ENCODE peak calls at places on chromosomes 11 and 22, in seven cellular contexts. K is IMR-90, B is Peyer's patch, M is suprapubic skin, H is H1, V is body of pancreas, L is uterus. Z is an unnamed sample.

GRCh38 chr11:43555811-43556210 is 124.7 kb upstream of the HSD17B12 start:
- DNase-seq in L (peak), V (no peak), H (no peak), B (no peak), K (peak), M (no peak), Z (peak)

GRCh38 chr11:85634747-85635146 is 6.4 kb downstream of the TMEM126B start:
- DNase-seq in K (no peak), M (no peak), L (no peak), H (no peak), B (no peak), V (no peak), Z (no peak)

GRCh38 chr11:95016133-95016532 is 8.9 kb upstream of the KDM4E start:
- DNase-seq in L (no peak), V (no peak), B (no peak), M (no peak), K (no peak), H (no peak), Z (no peak)

GRCh38 chr11:2944953-2945756 is 15.9 kb upstream of the PHLDA2 start:
- DNase-seq in K (peak), H (peak), L (peak), B (peak), M (peak), V (peak), Z (peak)

GRCh38 chr11:57515332-57516060 is at the start of gene SLC43A1:
- DNase-seq in H (no peak), M (peak), L (peak), V (peak), K (peak), B (peak), Z (peak)

GRCh38 chr11:117197516-117198456 is 1.4 kb upstream of the TAGLN start:
- DNase-seq in M (no peak), H (peak), K (peak), V (no peak), B (no peak), L (peak), Z (no peak)

GRCh38 chr11:118048472-118049370 is 28.2 kb upstream of the TMPRSS4 start:
- DNase-seq in V (no peak), H (no peak), B (no peak), L (no peak), K (no peak), M (no peak), Z (no peak)

GRCh38 chr11:107564877-107565218 is 687 bp downstream of the ALKBH8 start:
- DNase-seq in H (no peak), K (no peak), M (no peak), B (no peak), V (no peak), L (no peak), Z (no peak)

GRCh38 chr11:119991669-119992068 is 146.2 kb downstream of the TRIM29 start:
- DNase-seq in B (no peak), H (no peak), V (no peak), K (no peak), M (no peak), L (no peak), Z (no peak)

GRCh38 chr11:1180947-1181391 is 23.2 kb downstream of the MUC5AC start:
- DNase-seq in M (no peak), K (no peak), V (no peak), L (no peak), H (no peak), B (no peak), Z (no peak)

GRCh38 chr11:26333906-26334305 is 2.0 kb downstream of the ANO3 start:
- DNase-seq in K (no peak), H (no peak), V (no peak), M (no peak), L (no peak), B (no peak), Z (no peak)

GRCh38 chr11:94525933-94526332 is 13.7 kb downstream of the C11orf97 start:
- DNase-seq in B (no peak), M (peak), L (peak), H (no peak), K (peak), V (peak), Z (peak)

GRCh38 chr11:1092919-1093318 is 18.2 kb downstream of the MUC2 start:
- DNase-seq in H (no peak), L (no peak), M (no peak), V (no peak), K (no peak), B (no peak), Z (no peak)

GRCh38 chr11:45702511-45702910 is 37.1 kb upstream of the CHST1 start:
- DNase-seq in H (no peak), B (no peak), V (no peak), M (no peak), K (no peak), L (no peak), Z (no peak)

GRCh38 chr11:43547900-43548381 is 132.6 kb upstream of the HSD17B12 start:
- DNase-seq in V (peak), H (no peak), M (no peak), L (peak), B (no peak), K (no peak), Z (no peak)

GRCh38 chr11:20363500-20364411 is at the start of gene HTATIP2:
- DNase-seq in K (peak), M (peak), B (peak), H (no peak), L (peak), V (peak), Z (peak)

GRCh38 chr22:37742374-37743092 is 45.7 kb downstream of the TRIOBP start:
- DNase-seq in K (peak), H (no peak), V (no peak), B (no peak), L (peak), M (no peak), Z (no peak)

GRCh38 chr11:23233075-23233474 is 372.8 kb upstream of the CCDC179 start:
- DNase-seq in H (no peak), B (no peak), V (no peak), L (no peak), M (no peak), K (peak), Z (no peak)

GRCh38 chr11:20127671-20128527 is 32.4 kb downstream of the DBX1 start:
- DNase-seq in H (no peak), M (peak), K (peak), V (peak), L (peak), B (peak), Z (peak)

GRCh38 chr11:8690374-8691342 is 8.1 kb downstream of the RPL27A start:
- DNase-seq in M (peak), V (no peak), L (no peak), H (no peak), K (no peak), B (no peak), Z (no peak)

GRCh38 chr11:114058026-114058706 is 1.3 kb upstream of the ZBTB16 start:
- DNase-seq in V (peak), B (no peak), L (peak), K (no peak), M (peak), H (no peak), Z (peak)

GRCh38 chr11:10314199-10315072 is 9.6 kb downstream of the ADM start:
- DNase-seq in L (no peak), V (no peak), B (peak), M (no peak), K (peak), H (no peak), Z (no peak)

GRCh38 chr11:45078236-45079074 is 68.0 kb upstream of the PRDM11 start:
- DNase-seq in V (no peak), M (no peak), H (no peak), K (no peak), B (no peak), L (peak), Z (no peak)

GRCh38 chr22:22745225-22746060 is 101.0 kb downstream of the GGTLC2 start:
- DNase-seq in L (no peak), M (no peak), B (peak), H (no peak), V (peak), K (peak), Z (peak)

GRCh38 chr11:19242184-19242932 is 1.6 kb upstream of the E2F8 start:
- DNase-seq in H (no peak), V (no peak), M (no peak), L (no peak), K (no peak), B (no peak), Z (no peak)

GRCh38 chr22:40889116-40889515 is 27.2 kb upstream of the DNAJB7 start:
- DNase-seq in K (no peak), M (no peak), B (no peak), V (no peak), L (no peak), H (no peak), Z (no peak)

GRCh38 chr22:43343262-43343988 is at the start of gene SCUBE1:
- DNase-seq in H (no peak), V (peak), M (no peak), L (no peak), K (no peak), B (peak), Z (peak)

GRCh38 chr22:43345761-43346261 is 2.6 kb upstream of the SCUBE1 start:
- DNase-seq in L (no peak), B (no peak), K (no peak), V (no peak), H (no peak), M (no peak), Z (peak)

GRCh38 chr22:43345356-43345755 is 2.2 kb upstream of the SCUBE1 start:
- DNase-seq in V (no peak), L (no peak), B (no peak), M (no peak), K (no peak), H (no peak), Z (peak)

GRCh38 chr22:43341565-43341964 is 1.6 kb downstream of the SCUBE1 start:
- DNase-seq in B (no peak), H (no peak), V (no peak), K (no peak), L (no peak), M (no peak), Z (no peak)

GRCh38 chr22:43342347-43343261 is 568 bp downstream of the SCUBE1 start:
- DNase-seq in K (no peak), V (no peak), B (no peak), H (no peak), L (no peak), M (no peak), Z (no peak)
- TF ChIP-seq POLR2A in K (no peak), V (no peak), B (no peak), H (no peak), L (no peak), M (no peak), Z (no peak)

DNA sequence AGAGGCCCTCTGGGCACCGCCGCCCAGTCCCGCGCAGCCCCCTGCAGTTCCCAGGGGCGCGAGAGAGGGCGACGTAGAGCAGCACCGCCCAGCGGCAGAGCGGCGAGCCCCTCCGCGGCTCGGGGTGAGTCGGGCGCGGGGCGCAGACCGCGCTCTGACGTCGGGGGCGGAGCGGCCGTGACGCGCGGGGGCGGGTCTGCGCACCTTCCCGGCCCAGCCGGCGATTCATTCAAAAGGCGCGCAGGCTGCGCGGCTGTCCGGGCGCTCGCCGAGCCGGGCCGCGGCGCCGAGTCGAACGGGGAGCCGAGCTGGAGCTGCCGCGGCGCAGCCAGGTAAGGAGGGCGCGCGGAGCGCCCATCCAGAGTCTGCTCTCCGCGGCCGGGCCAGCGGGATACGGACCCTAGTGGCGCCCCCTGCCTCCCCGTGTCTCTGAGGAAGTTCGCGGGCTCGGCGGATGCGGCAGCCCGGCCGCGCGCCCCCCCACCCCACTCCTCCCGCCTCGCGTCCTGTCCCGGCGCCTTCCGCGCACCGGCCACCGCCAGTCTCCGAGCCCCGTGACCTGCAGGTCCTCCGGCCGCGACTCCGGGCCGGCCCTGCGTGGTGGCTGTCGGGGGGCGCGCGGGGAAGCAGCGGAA is at the start of gene RELT:
- DNase-seq in B (peak), L (peak), M (peak), H (peak), V (peak), K (peak), Z (peak)
- TF ChIP-seq POLR2A in B (peak), L (peak), M (peak), H (no peak), V (peak), K (peak), Z (peak)

GRCh38 chr11:101915811-101916291 is 471 bp downstream of the ANGPTL5 start:
- DNase-seq in L (no peak), M (no peak), K (peak), B (no peak), H (no peak), V (no peak), Z (no peak)

GRCh38 chr11:101913631-101914030 is 1.2 kb upstream of the CEP126 start:
- DNase-seq in V (no peak), M (no peak), L (no peak), H (no peak), K (no peak), B (no peak), Z (no peak)

GRCh38 chr11:101914349-101914736 is 467 bp upstream of the CEP126 start:
- DNase-seq in V (no peak), H (no peak), K (peak), B (no peak), L (peak), M (no peak), Z (no peak)

GRCh38 chr11:101916422-101916821 is at the start of gene ANGPTL5:
- DNase-seq in L (no peak), B (no peak), H (no peak), V (no peak), M (no peak), K (no peak), Z (no peak)

DNA sequence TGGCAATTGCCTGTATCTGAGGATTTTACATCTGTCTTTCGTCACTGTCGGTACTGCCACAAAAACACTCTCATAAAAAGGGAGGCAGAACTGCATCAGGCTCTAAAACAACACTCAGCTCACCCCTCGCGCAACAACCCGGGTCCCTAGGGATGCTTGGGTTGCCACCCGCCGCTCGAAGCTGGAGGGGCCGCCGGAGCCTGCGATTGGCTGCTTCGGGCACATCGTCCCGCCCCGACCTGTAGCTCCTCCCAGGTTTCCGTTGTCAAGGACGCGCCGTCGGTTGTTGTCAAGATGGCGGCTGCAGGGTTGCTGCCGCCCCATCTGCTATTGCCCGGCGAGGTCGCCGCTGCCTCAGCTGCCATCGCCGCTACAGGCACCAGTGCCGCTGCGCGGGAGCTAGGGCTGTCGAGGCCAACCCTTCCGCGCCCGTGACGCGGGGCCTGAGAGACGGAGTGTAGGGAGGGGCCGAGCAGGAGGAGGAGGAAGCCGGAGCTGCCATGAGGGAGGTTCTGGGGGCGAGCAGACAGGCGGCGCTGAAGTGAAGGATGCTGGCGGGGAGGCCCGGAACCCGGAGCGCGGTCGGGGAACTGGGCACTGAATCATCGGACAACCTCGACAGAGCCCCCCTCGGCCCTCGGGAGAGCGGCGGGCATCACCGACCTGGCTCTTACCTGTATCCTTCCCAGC is at the start of gene CEP126:
- DNase-seq in L (peak), K (peak), V (peak), M (peak), B (peak), H (peak), Z (peak)
- TF ChIP-seq POLR2A in L (peak), K (peak), V (no peak), M (peak), B (peak), H (no peak), Z (no peak)

DNA sequence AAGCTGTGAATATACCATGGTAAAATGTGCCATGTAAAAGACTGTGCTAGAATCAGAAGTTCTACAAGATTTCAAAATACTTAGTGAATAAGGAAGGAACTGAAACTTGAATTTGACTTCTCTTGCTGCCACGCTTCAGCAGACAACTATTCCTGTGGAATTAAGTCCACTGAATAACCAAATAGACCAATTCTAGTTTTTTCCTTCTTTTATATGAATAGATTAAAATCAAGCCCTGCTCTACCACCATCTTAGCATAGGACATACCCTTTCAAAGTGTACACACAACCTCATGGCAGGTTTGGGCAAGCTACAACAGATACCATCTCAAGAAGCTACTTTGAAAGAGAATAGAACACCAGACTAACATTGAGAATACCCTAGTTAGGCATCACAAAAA is 23.4 kb upstream of the CLNS1A start:
- DNase-seq in V (no peak), H (no peak), L (no peak), M (no peak), K (no peak), B (no peak), Z (no peak)
- TF ChIP-seq POLR2A in V (no peak), H (no peak), L (no peak), M (no peak), K (no peak), B (no peak), Z (no peak)

DNA sequence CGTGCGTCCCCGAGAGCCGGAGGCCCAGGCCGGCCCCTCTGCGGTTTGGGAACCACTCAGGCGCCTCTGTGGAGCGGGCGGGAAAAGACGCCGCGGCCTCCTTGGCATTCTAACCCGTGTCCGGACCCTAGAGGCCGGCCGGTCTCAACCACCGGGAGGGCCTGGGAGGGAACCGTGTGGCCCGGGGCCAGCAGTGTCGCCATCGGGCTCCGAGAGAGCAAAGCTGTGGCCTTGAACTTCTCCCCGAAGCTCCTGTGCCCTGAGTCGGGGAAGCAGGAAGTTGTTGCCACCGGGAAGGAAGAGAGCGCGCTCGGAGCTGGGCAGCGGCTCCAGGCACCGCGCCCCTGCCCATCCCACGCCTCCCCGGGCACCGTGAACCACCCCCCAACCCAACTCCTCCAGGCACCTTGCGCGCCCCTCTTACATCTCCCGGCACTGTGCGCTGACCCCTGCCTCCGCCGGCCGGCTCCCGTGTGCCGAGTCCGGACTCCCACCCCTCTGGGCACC is 80.1 kb upstream of the PPARA start:
- DNase-seq in B (no peak), H (no peak), K (peak), M (peak), L (peak), V (peak), Z (peak)
- TF ChIP-seq POLR2A in B (no peak), H (no peak), K (no peak), M (peak), L (no peak), V (no peak), Z (no peak)

GRCh38 chr11:47177229-47177845 is 658 bp upstream of the ARFGAP2 start:
- DNase-seq in B (peak), M (peak), V (peak), K (peak), H (no peak), L (peak), Z (no peak)
- TF ChIP-seq POLR2A in B (peak), M (no peak), V (no peak), K (no peak), H (no peak), L (no peak), Z (no peak)

GRCh38 chr11:111231836-111232235 is 13.7 kb upstream of the POU2AF2 start:
- DNase-seq in H (no peak), B (no peak), M (no peak), K (peak), L (no peak), V (no peak), Z (no peak)
- TF ChIP-seq POLR2A in H (no peak), B (no peak), M (no peak), K (no peak), L (no peak), V (no peak), Z (no peak)

Z was measured in right lobe of liver.